ENCODE peak calls at places on chromosomes 12 and 14, in eight cellular contexts. O, F, I, D, T, N, A and Z are unnamed samples.
A peak's percentile ranks its signal among the peaks of the same experiment; 100 is the strongest.

GRCh38 chr12:8157484-8158198 is 826 bp downstream of the ZNF705A start:
- DNase-seq in I (no peak), D (peak; percentile 58), F (no peak), O (no peak), N (no peak), A (no peak), T (no peak), Z (no peak)

GRCh38 chr12:19970116-19970515 is 398.2 kb upstream of the PDE3A start:
- DNase-seq in F (no peak), D (no peak), T (no peak), A (peak; percentile 42), O (no peak), I (peak; percentile 11), N (peak; percentile 65), Z (no peak)

GRCh38 chr12:117664169-117664568 is 302.7 kb upstream of the NOS1 start:
- DNase-seq in F (no peak), I (no peak), N (no peak), D (no peak), A (no peak), T (no peak), O (no peak), Z (no peak)

GRCh38 chr14:54902521-54903420 is at the start of gene GCH1:
- DNase-seq in N (no peak), A (no peak), D (no peak), O (peak; percentile 86), I (no peak), T (peak; percentile 65), F (peak; percentile 79), Z (peak; percentile 63)

GRCh38 chr12:75529826-75530225 is 18.4 kb upstream of the KRR1 start:
- DNase-seq in T (no peak), D (no peak), A (no peak), I (no peak), O (no peak), N (no peak), F (no peak), Z (no peak)

GRCh38 chr12:123761841-123762714 is at the start of gene DNAH10:
- DNase-seq in D (no peak), I (no peak), O (peak; percentile 74), N (no peak), F (peak; percentile 68), A (no peak), T (no peak), Z (no peak)

GRCh38 chr14:24693941-24694507 is 60.0 kb upstream of the GZMB start:
- DNase-seq in A (no peak), O (no peak), N (no peak), F (no peak), T (no peak), D (no peak), I (no peak), Z (no peak)

GRCh38 chr12:68538722-68539614 is 71.7 kb upstream of the RAP1B start:
- DNase-seq in T (peak; percentile 12), D (no peak), A (peak; percentile 33), F (peak; percentile 60), N (no peak), I (no peak), O (peak; percentile 52), Z (peak; percentile 10)

GRCh38 chr12:19483727-19484126 is 44.4 kb downstream of the AEBP2 start:
- DNase-seq in N (no peak), A (no peak), D (no peak), F (no peak), T (no peak), O (no peak), I (no peak), Z (no peak)

GRCh38 chr12:132475304-132476037 is 14.5 kb upstream of the FBRSL1 start:
- DNase-seq in O (peak; percentile 40), D (no peak), F (no peak), N (no peak), I (no peak), A (no peak), T (peak; percentile 36), Z (no peak)

GRCh38 chr12:47238665-47239064 is 158.9 kb upstream of the AMIGO2 start:
- DNase-seq in I (no peak), T (no peak), F (no peak), D (no peak), A (no peak), N (no peak), O (no peak), Z (no peak)

GRCh38 chr14:94738097-94738496 is 31.8 kb downstream of the GSC start:
- DNase-seq in O (no peak), T (no peak), F (no peak), A (no peak), I (no peak), N (no peak), D (no peak), Z (no peak)

GRCh38 chr12:7210642-7211151 is 21.2 kb downstream of the PEX5 start:
- DNase-seq in I (no peak), N (no peak), T (no peak), F (no peak), D (no peak), O (no peak), A (no peak), Z (no peak)

GRCh38 chr12:131101006-131101405 is 147.3 kb downstream of the ADGRD1 start:
- DNase-seq in N (no peak), D (no peak), A (no peak), F (peak; percentile 11), T (no peak), I (no peak), O (no peak), Z (no peak)

GRCh38 chr14:73055251-73055650 is 3.1 kb upstream of the RBM25 start:
- DNase-seq in D (no peak), T (no peak), F (no peak), A (no peak), O (no peak), N (no peak), I (no peak), Z (no peak)

GRCh38 chr14:67497716-67498115 is 9.2 kb upstream of the TMEM229B start:
- DNase-seq in I (no peak), F (no peak), O (no peak), A (no peak), T (no peak), N (no peak), D (no peak), Z (no peak)

GRCh38 chr12:52807544-52808470 is 6.1 kb downstream of the KRT4 start:
- DNase-seq in T (no peak), A (no peak), D (no peak), N (no peak), O (no peak), F (no peak), I (no peak), Z (no peak)

GRCh38 chr14:50064993-50065392 is 51.4 kb downstream of the VCPKMT start:
- DNase-seq in I (no peak), D (no peak), F (peak; percentile 70), O (peak; percentile 63), A (no peak), N (no peak), T (peak; percentile 46), Z (peak; percentile 89)

GRCh38 chr14:104805326-104805678 is 4.4 kb downstream of the ZBTB42 start:
- DNase-seq in N (peak; percentile 43), T (no peak), F (no peak), A (peak; percentile 27), D (no peak), O (no peak), I (peak; percentile 75), Z (no peak)

GRCh38 chr12:3238196-3238595 is 161.0 kb downstream of the TSPAN9 start:
- DNase-seq in D (no peak), F (no peak), I (no peak), N (no peak), T (no peak), A (no peak), O (no peak), Z (no peak)

GRCh38 chr14:25436906-25437305 is 387.0 kb upstream of the STXBP6 start:
- DNase-seq in D (no peak), O (no peak), F (no peak), N (no peak), A (no peak), I (no peak), T (no peak), Z (no peak)

GRCh38 chr12:54027442-54027786 is 826 bp upstream of the HOXC6 start:
- DNase-seq in D (no peak), O (no peak), T (no peak), A (no peak), N (no peak), I (no peak), F (no peak), Z (no peak)

GRCh38 chr14:99564256-99564902 is 39.6 kb downstream of the CCDC85C start:
- DNase-seq in I (peak; percentile 85), F (no peak), D (no peak), T (no peak), O (no peak), A (peak; percentile 48), N (no peak), Z (no peak)

GRCh38 chr12:58907326-58907855 is 12.9 kb downstream of the LRIG3 start:
- DNase-seq in N (no peak), T (no peak), O (no peak), F (no peak), D (no peak), I (no peak), A (no peak), Z (no peak)

GRCh38 chr14:50061664-50062437 is 54.5 kb downstream of the VCPKMT start:
- DNase-seq in I (no peak), F (peak; percentile 77), O (peak; percentile 72), A (no peak), D (no peak), T (peak; percentile 61), N (no peak), Z (no peak)

GRCh38 chr12:75257510-75257909 is 47.9 kb upstream of the KCNC2 start:
- DNase-seq in T (no peak), A (no peak), O (no peak), I (no peak), D (no peak), F (no peak), N (no peak), Z (no peak)

GRCh38 chr12:118356809-118357326 is 15.8 kb downstream of the TAOK3 start:
- DNase-seq in F (no peak), O (no peak), T (no peak), I (no peak), A (no peak), D (no peak), N (peak; percentile 70), Z (no peak)

GRCh38 chr12:21675641-21676040 is 18.0 kb upstream of the LDHB start:
- DNase-seq in F (no peak), O (no peak), T (no peak), I (no peak), N (no peak), A (no peak), D (no peak), Z (no peak)

GRCh38 chr12:57892232-57892987 is 45.9 kb upstream of the CTDSP2 start:
- DNase-seq in A (no peak), T (no peak), O (no peak), F (no peak), I (no peak), D (no peak), N (no peak), Z (no peak)

GRCh38 chr14:77031680-77032482 is 3.4 kb upstream of the IRF2BPL start:
- DNase-seq in N (no peak), D (no peak), F (no peak), O (no peak), A (no peak), I (no peak), T (no peak), Z (no peak)

GRCh38 chr12:19021646-19022045 is 107.9 kb upstream of the PLEKHA5 start:
- DNase-seq in I (no peak), T (no peak), F (no peak), A (no peak), D (peak; percentile 71), N (no peak), O (no peak), Z (no peak)

GRCh38 chr12:99059824-99060526 is 414.9 kb downstream of the APAF1 start:
- DNase-seq in D (no peak), I (no peak), O (no peak), A (no peak), T (no peak), N (peak; percentile 1), F (no peak), Z (no peak)

GRCh38 chr14:53247596-53248370 is 94.7 kb upstream of the DDHD1 start:
- DNase-seq in T (no peak), N (no peak), D (no peak), F (no peak), A (no peak), O (no peak), I (no peak), Z (no peak)

GRCh38 chr14:75046275-75046674 is 5.0 kb downstream of the MLH3 start:
- DNase-seq in O (no peak), N (no peak), T (no peak), A (no peak), D (no peak), I (no peak), F (no peak), Z (no peak)